ENCODE peak calls at places on chromosomes 16 and 17, in eight cellular contexts. K is BJ, M is upper lobe of right lung, L is choroid plexus epithelial cell, T is testis, W is AG10803, F is GM12865, U is esophagus squamous epithelium. V is an unnamed sample.

GRCh38 chr17:18248300-18248731 is 10.2 kb downstream of the FLII start:
- DNase-seq in K (no peak), M (no peak), L (peak; percentile 86), T (peak; percentile 66), W (peak; percentile 59), F (peak; percentile 79), U (no peak), V (peak; percentile 76)

GRCh38 chr17:38922538-38923291 is 2.7 kb upstream of the LASP1NB start:
- DNase-seq in K (no peak), M (peak; percentile 52), L (peak; percentile 88), T (peak; percentile 78), W (peak; percentile 70), F (no peak), U (no peak), V (no peak)

GRCh38 chr17:9937164-9937835 is 32.2 kb upstream of the RCVRN start:
- DNase-seq in K (no peak), M (no peak), L (peak; percentile 44), T (peak; percentile 85), W (peak; percentile 95), F (no peak), U (no peak), V (no peak)

GRCh38 chr16:79599256-79599836 is 1.2 kb downstream of the MAF start:
- DNase-seq in K (no peak), M (peak; percentile 71), L (peak; percentile 17), T (no peak), W (no peak), F (no peak), U (no peak), V (no peak)

GRCh38 chr16:83109736-83110135 is 483.0 kb downstream of the CDH13 start:
- DNase-seq in K (peak; percentile 16), M (no peak), L (no peak), T (no peak), W (peak; percentile 86), F (no peak), U (no peak), V (no peak)

GRCh38 chr16:72743011-72743761 is 304.7 kb downstream of the ZFHX3 start:
- DNase-seq in K (no peak), M (no peak), L (no peak), T (no peak), W (peak; percentile 15), F (peak; percentile 40), U (no peak), V (no peak)

GRCh38 chr17:81329279-81329926 is 34.3 kb upstream of the SLC38A10 start:
- DNase-seq in K (peak; percentile 82), M (peak; percentile 94), L (peak; percentile 83), T (peak; percentile 54), W (peak; percentile 82), F (peak; percentile 68), U (peak; percentile 46), V (peak; percentile 98)

GRCh38 chr17:39063681-39064069 is 87.8 kb downstream of the PLXDC1 start:
- DNase-seq in K (no peak), M (no peak), L (no peak), T (no peak), W (no peak), F (no peak), U (no peak), V (no peak)

GRCh38 chr17:81482673-81483072 is 29.9 kb downstream of the ACTG1 start:
- DNase-seq in K (no peak), M (no peak), L (no peak), T (no peak), W (no peak), F (no peak), U (no peak), V (no peak)

GRCh38 chr16:56789360-56789759 is 59.4 kb downstream of the NUP93 start:
- DNase-seq in K (no peak), M (no peak), L (peak; percentile 78), T (peak; percentile 50), W (peak; percentile 42), F (peak; percentile 41), U (no peak), V (peak; percentile 38)

GRCh38 chr16:49492090-49492801 is 118.6 kb downstream of the C16orf78 start:
- DNase-seq in K (no peak), M (peak; percentile 72), L (peak; percentile 23), T (peak; percentile 75), W (no peak), F (peak; percentile 40), U (no peak), V (peak; percentile 30)

GRCh38 chr16:27515874-27516353 is 33.8 kb downstream of the GTF3C1 start:
- DNase-seq in K (no peak), M (no peak), L (peak; percentile 44), T (peak; percentile 20), W (no peak), F (peak; percentile 57), U (no peak), V (peak; percentile 29)

GRCh38 chr16:12801511-12802042 is 2.1 kb downstream of the CPPED1 start:
- DNase-seq in K (peak; percentile 76), M (no peak), L (peak; percentile 90), T (peak; percentile 78), W (peak; percentile 94), F (peak; percentile 83), U (no peak), V (peak; percentile 56)

DNA sequence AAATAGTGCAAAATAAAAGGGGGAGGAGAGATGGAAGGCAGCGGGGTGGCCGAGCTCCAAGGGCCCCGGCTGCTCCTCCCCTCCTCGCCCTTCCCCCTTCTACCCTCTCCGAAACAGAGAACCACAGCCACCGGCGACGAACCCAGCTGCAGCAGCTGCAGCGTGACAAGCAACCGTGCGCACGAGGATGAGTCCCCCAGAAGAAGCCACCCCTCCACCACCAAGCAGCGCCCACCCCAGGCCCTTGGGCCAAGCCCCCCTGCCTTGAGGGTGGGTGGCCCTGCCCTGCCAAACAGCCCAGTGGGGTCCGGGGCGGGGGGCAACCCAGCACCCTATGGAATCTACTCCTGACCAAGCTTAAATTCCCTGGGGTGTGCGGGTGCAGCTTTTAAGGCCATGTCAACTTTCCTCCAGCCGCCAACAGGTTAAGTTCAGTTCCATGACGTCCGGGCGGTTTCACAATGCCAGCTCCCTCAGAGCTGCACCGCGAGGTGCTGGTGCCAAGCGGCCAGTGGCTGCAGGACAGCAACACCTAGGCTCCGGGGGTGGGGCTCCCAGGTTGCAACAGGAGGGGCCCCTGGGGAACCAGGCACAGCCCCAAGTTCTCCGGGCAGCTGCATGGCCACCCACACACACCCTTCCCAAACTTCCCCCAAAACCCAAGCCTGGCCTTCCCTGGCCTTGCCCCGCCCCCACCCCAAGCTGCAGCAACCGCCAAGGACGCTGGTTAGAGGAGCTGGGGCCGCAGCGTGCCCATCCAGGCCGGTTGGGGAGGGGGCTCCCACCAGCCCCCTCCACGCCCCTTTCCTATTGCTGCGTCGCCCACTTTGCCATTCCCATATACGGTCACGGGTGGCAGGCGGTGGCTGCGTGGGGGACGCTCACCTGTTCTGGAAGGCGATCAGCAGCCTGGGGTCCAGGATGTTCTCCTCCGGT is 2.0 kb downstream of the CBX4 start:
- DNase-seq in K (no peak), M (peak; percentile 95), L (peak; percentile 73), T (peak; percentile 60), W (peak; percentile 65), F (peak; percentile 90), U (no peak), V (peak; percentile 83)
- TF ChIP-seq CTCF in K (peak; percentile 28), M (peak; percentile 19), L (peak; percentile 21), T (no peak), W (peak; percentile 11), F (no peak), U (peak; percentile 23), V (peak; percentile 24)

GRCh38 chr16:3017806-3018506 is at the start of gene CLDN6:
- DNase-seq in K (no peak), M (no peak), L (peak; percentile 8), T (no peak), W (no peak), F (no peak), U (no peak), V (no peak)
- TF ChIP-seq CTCF in K (peak; percentile 8), M (peak; percentile 30), L (peak; percentile 42), T (no peak), W (no peak), F (peak; percentile 15), U (no peak), V (no peak)

GRCh38 chr16:5396880-5397279 is 299.3 kb upstream of the EEF2KMT start:
- DNase-seq in K (no peak), M (no peak), L (no peak), T (no peak), W (no peak), F (no peak), U (no peak), V (no peak)

GRCh38 chr16:5398203-5398602 is 300.6 kb upstream of the EEF2KMT start:
- DNase-seq in K (no peak), M (no peak), L (no peak), T (no peak), W (no peak), F (no peak), U (no peak), V (no peak)

DNA sequence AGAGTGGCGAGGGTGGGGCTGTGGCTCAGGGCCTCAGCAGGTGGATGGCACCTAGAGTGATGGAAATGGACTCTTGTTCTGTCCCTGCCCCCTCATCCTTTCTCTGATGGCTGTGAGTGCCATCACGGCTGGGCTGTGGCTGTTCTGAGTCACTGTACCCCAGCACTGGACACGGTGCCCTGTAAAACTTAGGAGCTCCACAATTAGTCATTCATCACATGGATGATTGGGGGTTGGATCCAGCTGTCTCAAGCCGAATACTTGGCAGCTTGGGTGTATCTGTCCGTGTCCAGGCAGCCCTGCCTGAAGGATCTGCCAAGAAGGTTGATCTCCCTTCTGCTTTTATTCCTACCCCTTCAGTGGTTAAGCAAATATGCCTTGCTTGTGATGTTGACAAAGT is 295.5 kb upstream of the EEF2KMT start:
- DNase-seq in K (no peak), M (no peak), L (no peak), T (no peak), W (no peak), F (no peak), U (no peak), V (no peak)
- TF ChIP-seq CTCF in K (no peak), M (no peak), L (no peak), T (no peak), W (no peak), F (no peak), U (no peak), V (no peak)

GRCh38 chr17:55057184-55057583 is 88.6 kb downstream of the STXBP4 start:
- DNase-seq in K (no peak), M (no peak), L (no peak), T (no peak), W (no peak), F (no peak), U (no peak), V (no peak)

GRCh38 chr17:55054429-55054828 is 85.9 kb downstream of the STXBP4 start:
- DNase-seq in K (no peak), M (no peak), L (no peak), T (no peak), W (no peak), F (no peak), U (no peak), V (no peak)

GRCh38 chr17:55056530-55056929 is 88.0 kb downstream of the STXBP4 start:
- DNase-seq in K (no peak), M (no peak), L (no peak), T (no peak), W (no peak), F (no peak), U (no peak), V (no peak)

GRCh38 chr17:55059724-55060123 is 91.2 kb downstream of the STXBP4 start:
- DNase-seq in K (no peak), M (no peak), L (no peak), T (no peak), W (no peak), F (no peak), U (no peak), V (no peak)

DNA sequence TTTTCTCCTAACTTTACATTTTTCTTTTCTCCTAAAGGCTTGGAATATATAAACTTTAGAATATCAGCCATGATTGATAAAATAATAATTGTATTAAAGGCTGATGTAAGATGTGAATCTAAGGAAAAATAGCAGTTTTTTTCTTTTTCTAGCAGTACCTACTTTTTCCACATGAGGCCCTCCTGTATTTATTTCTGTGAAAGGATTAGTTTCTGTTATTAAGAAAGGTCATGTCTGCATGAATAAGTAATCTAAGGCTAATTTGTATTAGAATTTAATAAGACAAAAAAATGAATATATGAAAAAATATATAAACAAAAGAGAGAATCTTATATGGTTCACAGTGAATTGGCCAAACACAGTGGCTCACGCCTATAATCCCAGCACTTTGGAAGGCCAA is 85.3 kb downstream of the STXBP4 start:
- DNase-seq in K (no peak), M (no peak), L (peak; percentile 38), T (no peak), W (no peak), F (no peak), U (no peak), V (peak; percentile 2)
- TF ChIP-seq CTCF in K (peak; percentile 34), M (peak; percentile 44), L (peak; percentile 54), T (no peak), W (peak; percentile 51), F (peak; percentile 11), U (no peak), V (peak; percentile 52)

V was measured in RWPE1.